ENCODE peak calls at places on chromosomes 2 and 18, in five cellular contexts. One of them, this sample, is unnamed.

GRCh38 chr2:187567126-187567525 is 12.9 kb upstream of the TFPI start:
- DNase-seq in uterus: no peak
- DNase-seq in B cell: no peak
- DNase-seq in choroid plexus epithelial cell: peak; percentile 93
- DNase-seq in endothelial cell: no peak
- DNase-seq in this sample: no peak

GRCh38 chr2:45285791-45286390 is 276.6 kb upstream of the SIX2 start:
- DNase-seq in uterus: no peak
- DNase-seq in B cell: no peak
- DNase-seq in choroid plexus epithelial cell: peak; percentile 23
- DNase-seq in endothelial cell: no peak
- DNase-seq in this sample: no peak

GRCh38 chr2:83574614-83575013 is 884.5 kb downstream of the SUCLG1 start:
- DNase-seq in uterus: no peak
- DNase-seq in B cell: no peak
- DNase-seq in choroid plexus epithelial cell: no peak
- DNase-seq in endothelial cell: no peak
- DNase-seq in this sample: no peak

GRCh38 chr18:77197073-77197472 is 52.6 kb upstream of the GALR1 start:
- DNase-seq in uterus: no peak
- DNase-seq in B cell: no peak
- DNase-seq in choroid plexus epithelial cell: no peak
- DNase-seq in endothelial cell: no peak
- DNase-seq in this sample: no peak

GRCh38 chr18:7908686-7909299 is 341.7 kb downstream of the PTPRM start:
- DNase-seq in uterus: no peak
- DNase-seq in B cell: no peak
- DNase-seq in choroid plexus epithelial cell: no peak
- DNase-seq in endothelial cell: no peak
- DNase-seq in this sample: no peak

GRCh38 chr2:216345846-216346245 is 26.4 kb downstream of the MARCHF4 start:
- DNase-seq in uterus: no peak
- DNase-seq in B cell: no peak
- DNase-seq in choroid plexus epithelial cell: no peak
- DNase-seq in endothelial cell: no peak
- DNase-seq in this sample: no peak

GRCh38 chr2:224379210-224379609 is 22.7 kb downstream of the FAM124B start:
- DNase-seq in uterus: no peak
- DNase-seq in B cell: no peak
- DNase-seq in choroid plexus epithelial cell: no peak
- DNase-seq in endothelial cell: no peak
- DNase-seq in this sample: no peak

GRCh38 chr18:57697434-57697833 is 75.8 kb upstream of the NARS1 start:
- DNase-seq in uterus: no peak
- DNase-seq in B cell: no peak
- DNase-seq in choroid plexus epithelial cell: no peak
- DNase-seq in endothelial cell: no peak
- DNase-seq in this sample: no peak

GRCh38 chr2:152504618-152505017 is 169.6 kb downstream of the FMNL2 start:
- DNase-seq in uterus: no peak
- DNase-seq in B cell: no peak
- DNase-seq in choroid plexus epithelial cell: peak; percentile 76
- DNase-seq in endothelial cell: no peak
- DNase-seq in this sample: no peak

GRCh38 chr2:207088276-207088675 is 77.5 kb downstream of the KLF7 start:
- DNase-seq in uterus: no peak
- DNase-seq in B cell: peak; percentile 31
- DNase-seq in choroid plexus epithelial cell: no peak
- DNase-seq in endothelial cell: no peak
- DNase-seq in this sample: no peak

GRCh38 chr2:30708491-30709290 is 98.6 kb downstream of the CAPN13 start:
- DNase-seq in uterus: no peak
- DNase-seq in B cell: no peak
- DNase-seq in choroid plexus epithelial cell: peak; percentile 58
- DNase-seq in endothelial cell: no peak
- DNase-seq in this sample: no peak
- TF ChIP-seq CTCF in uterus: no peak
- TF ChIP-seq CTCF in B cell: peak; percentile 58
- TF ChIP-seq CTCF in choroid plexus epithelial cell: peak; percentile 66
- TF ChIP-seq CTCF in endothelial cell: peak; percentile 64
- TF ChIP-seq CTCF in this sample: peak; percentile 8

GRCh38 chr2:99949963-99950362 is 192.4 kb downstream of the AFF3 start:
- DNase-seq in uterus: no peak
- DNase-seq in B cell: no peak
- DNase-seq in choroid plexus epithelial cell: no peak
- DNase-seq in endothelial cell: no peak
- DNase-seq in this sample: no peak
- TF ChIP-seq CTCF in uterus: no peak
- TF ChIP-seq CTCF in B cell: no peak
- TF ChIP-seq CTCF in choroid plexus epithelial cell: no peak
- TF ChIP-seq CTCF in endothelial cell: no peak
- TF ChIP-seq CTCF in this sample: no peak

DNA sequence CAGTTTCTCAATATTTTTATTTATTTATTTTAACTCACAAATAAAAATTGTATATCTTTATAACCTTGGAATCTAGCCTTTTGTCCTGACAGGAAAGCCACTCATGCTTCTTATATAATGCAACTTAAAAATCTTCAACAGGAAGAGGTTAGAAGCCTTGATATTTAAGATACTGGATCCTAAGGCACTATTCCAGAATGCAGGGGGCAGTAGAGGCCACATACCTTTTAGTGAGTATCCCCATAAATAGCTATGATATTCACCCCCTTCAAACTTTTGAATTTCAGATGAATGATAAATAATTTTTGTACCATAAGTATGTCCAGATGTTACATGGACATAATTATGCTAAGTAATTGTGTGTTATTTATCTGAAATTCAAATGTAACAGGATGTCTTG is 592.7 kb upstream of the VRK2 start:
- DNase-seq in uterus: no peak
- DNase-seq in B cell: no peak
- DNase-seq in choroid plexus epithelial cell: peak; percentile 14
- DNase-seq in endothelial cell: no peak
- DNase-seq in this sample: no peak
- TF ChIP-seq CTCF in uterus: no peak
- TF ChIP-seq CTCF in B cell: no peak
- TF ChIP-seq CTCF in choroid plexus epithelial cell: peak; percentile 30
- TF ChIP-seq CTCF in endothelial cell: no peak
- TF ChIP-seq CTCF in this sample: no peak

GRCh38 chr2:29782531-29782930 is 138.9 kb downstream of the ALK start:
- DNase-seq in uterus: no peak
- DNase-seq in B cell: no peak
- DNase-seq in choroid plexus epithelial cell: no peak
- DNase-seq in endothelial cell: no peak
- DNase-seq in this sample: no peak
- TF ChIP-seq CTCF in uterus: no peak
- TF ChIP-seq CTCF in B cell: no peak
- TF ChIP-seq CTCF in choroid plexus epithelial cell: no peak
- TF ChIP-seq CTCF in endothelial cell: no peak
- TF ChIP-seq CTCF in this sample: no peak

DNA sequence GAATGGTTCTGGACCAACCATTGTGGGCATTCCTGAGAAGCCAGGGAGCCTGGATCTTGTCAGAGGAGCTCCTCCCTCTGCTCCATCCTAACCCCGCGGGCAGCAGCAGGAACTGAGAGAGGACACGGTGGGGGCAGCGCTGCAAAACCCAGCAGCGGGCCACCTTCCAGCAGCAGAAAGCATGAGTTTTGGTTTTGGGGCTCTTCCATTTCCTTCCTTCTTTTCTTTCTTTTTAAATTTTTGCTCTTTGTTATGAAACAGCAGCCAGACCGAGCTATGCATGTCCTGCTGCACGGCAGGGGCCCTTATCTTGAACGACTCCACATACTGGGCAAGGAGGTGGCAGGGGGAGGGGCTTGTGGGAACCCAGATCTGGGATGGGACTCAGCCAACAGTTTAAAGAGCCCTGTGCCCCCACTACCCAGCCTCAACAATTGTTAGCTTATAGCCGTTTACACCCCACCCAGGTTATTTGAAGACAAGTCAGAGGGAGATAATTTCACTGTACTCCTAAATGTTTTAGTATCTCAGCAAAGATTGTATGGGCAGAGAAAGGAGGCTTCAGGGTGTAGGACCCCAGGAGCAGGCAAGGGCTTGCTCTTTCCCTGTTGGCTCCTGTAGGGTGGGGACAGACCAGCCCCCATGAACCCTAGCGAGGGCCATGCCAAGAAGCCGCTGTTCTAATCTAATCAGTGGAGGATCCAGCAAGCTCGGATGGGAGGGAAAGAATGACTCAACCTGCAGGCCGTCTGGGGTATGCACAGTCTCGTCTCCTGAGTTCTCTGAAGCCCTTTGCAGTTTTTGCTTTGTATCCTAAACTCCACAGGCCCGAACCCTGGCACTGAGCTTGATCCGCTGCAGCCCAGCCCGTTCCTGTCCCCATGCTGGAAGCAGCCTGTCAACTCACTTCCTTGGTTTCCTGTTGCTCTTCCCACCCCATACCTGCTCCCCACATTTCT is 75.3 kb downstream of the LRRFIP1 start:
- DNase-seq in uterus: peak; percentile 75
- DNase-seq in B cell: no peak
- DNase-seq in choroid plexus epithelial cell: peak; percentile 83
- DNase-seq in endothelial cell: no peak
- DNase-seq in this sample: no peak
- TF ChIP-seq CTCF in uterus: no peak
- TF ChIP-seq CTCF in B cell: no peak
- TF ChIP-seq CTCF in choroid plexus epithelial cell: peak; percentile 40
- TF ChIP-seq CTCF in endothelial cell: no peak
- TF ChIP-seq CTCF in this sample: no peak

GRCh38 chr2:18455256-18455862 is 105.1 kb downstream of the RDH14 start:
- DNase-seq in uterus: no peak
- DNase-seq in B cell: no peak
- DNase-seq in choroid plexus epithelial cell: peak; percentile 74
- DNase-seq in endothelial cell: peak; percentile 7
- DNase-seq in this sample: no peak
- TF ChIP-seq CTCF in uterus: peak; percentile 6
- TF ChIP-seq CTCF in B cell: no peak
- TF ChIP-seq CTCF in choroid plexus epithelial cell: peak; percentile 53
- TF ChIP-seq CTCF in endothelial cell: no peak
- TF ChIP-seq CTCF in this sample: no peak

GRCh38 chr2:109614715-109615636 is 812 bp downstream of the SOWAHC start:
- DNase-seq in uterus: peak; percentile 25
- DNase-seq in B cell: peak; percentile 16
- DNase-seq in choroid plexus epithelial cell: no peak
- DNase-seq in endothelial cell: peak; percentile 29
- DNase-seq in this sample: no peak

GRCh38 chr2:109609352-109610024 is 4.3 kb downstream of the SEPTIN10 start:
- DNase-seq in uterus: no peak
- DNase-seq in B cell: no peak
- DNase-seq in choroid plexus epithelial cell: peak; percentile 76
- DNase-seq in endothelial cell: peak; percentile 24
- DNase-seq in this sample: no peak

GRCh38 chr2:109613922-109614714 is at the start of the genes SEPTIN10 and SOWAHC:
- DNase-seq in uterus: peak; percentile 96
- DNase-seq in B cell: peak; percentile 83
- DNase-seq in choroid plexus epithelial cell: peak; percentile 100
- DNase-seq in endothelial cell: peak; percentile 97
- DNase-seq in this sample: peak; percentile 91

GRCh38 chr2:109612991-109613921 is 510 bp downstream of the SEPTIN10 start:
- DNase-seq in uterus: peak; percentile 71
- DNase-seq in B cell: peak; percentile 26
- DNase-seq in choroid plexus epithelial cell: peak; percentile 73
- DNase-seq in endothelial cell: peak; percentile 58
- DNase-seq in this sample: no peak

DNA sequence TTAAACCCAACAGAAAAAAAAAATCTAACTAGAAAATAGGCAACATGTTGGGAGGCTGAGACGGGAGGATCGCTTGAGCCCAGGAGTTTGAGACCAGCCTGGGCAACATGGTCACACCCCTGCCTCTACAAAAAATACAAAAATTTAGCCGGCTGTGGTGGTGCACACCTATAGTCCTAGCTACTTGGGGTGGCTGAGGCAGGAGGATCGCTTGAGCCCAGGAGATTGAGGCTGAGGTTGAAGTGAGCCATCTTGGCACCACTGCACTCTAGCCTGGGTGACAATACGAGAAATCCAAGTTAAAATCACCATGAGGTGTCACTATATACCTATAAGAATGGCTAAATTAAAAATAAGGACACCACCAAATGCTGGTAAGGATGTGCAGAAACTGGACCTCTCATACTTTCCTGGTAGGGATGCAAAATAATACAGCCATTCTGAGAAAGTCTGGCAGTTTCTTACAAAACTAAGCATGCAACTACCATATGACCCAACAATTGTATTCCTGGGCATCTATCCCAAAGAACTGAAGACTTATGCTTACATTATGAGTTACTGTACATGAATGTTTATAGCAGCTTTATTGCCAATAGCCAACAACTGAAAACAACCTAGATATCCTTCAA is 2.2 kb downstream of the SEPTIN10 start:
- DNase-seq in uterus: no peak
- DNase-seq in B cell: no peak
- DNase-seq in choroid plexus epithelial cell: peak; percentile 70
- DNase-seq in endothelial cell: no peak
- DNase-seq in this sample: no peak
- TF ChIP-seq CTCF in uterus: no peak
- TF ChIP-seq CTCF in B cell: no peak
- TF ChIP-seq CTCF in choroid plexus epithelial cell: peak; percentile 4
- TF ChIP-seq CTCF in endothelial cell: no peak
- TF ChIP-seq CTCF in this sample: no peak

This sample was measured in GM13976.